ENCODE peak calls at places on chromosomes 1 and 21, in four cellular contexts. L, D, W and C are unnamed samples. For H3K4me1, the result is how much of the 10 kb centered on the place peaks cover.

GRCh38 chr1:152884966-152885624 is 7.0 kb downstream of the SMCP start:
- DNase-seq in L (no peak), D (no peak), W (no peak), C (no peak)

GRCh38 chr1:220241072-220241663 is 31.1 kb downstream of the RAB3GAP2 start:
- DNase-seq in L (no peak), D (no peak), W (no peak), C (no peak)

GRCh38 chr1:244436336-244437102 is 15.2 kb downstream of the ADSS2 start:
- DNase-seq in L (no peak), D (no peak), W (no peak), C (no peak)

GRCh38 chr1:204074274-204075115 is 1.6 kb downstream of the SOX13 start:
- DNase-seq in L (peak), D (peak), W (no peak), C (no peak)

GRCh38 chr1:16925635-16926490 is 4.1 kb downstream of the CROCC start:
- DNase-seq in L (peak), D (no peak), W (no peak), C (no peak)

GRCh38 chr1:38746966-38747600 is 112.5 kb downstream of the RRAGC start:
- DNase-seq in L (no peak), D (peak), W (no peak), C (no peak)

GRCh38 chr1:6287431-6287886 is 26.6 kb upstream of the GPR153 start:
- DNase-seq in L (peak), D (no peak), W (no peak), C (no peak)

GRCh38 chr1:159821171-159821867 is 5.4 kb upstream of the SLAMF8 start:
- DNase-seq in L (no peak), D (peak), W (no peak), C (no peak)

GRCh38 chr1:198669023-198669698 is 30.3 kb downstream of the PTPRC start:
- DNase-seq in L (no peak), D (no peak), W (peak), C (no peak)

GRCh38 chr1:166354411-166354810 is 187.6 kb upstream of the FAM78B start:
- DNase-seq in L (no peak), D (peak), W (no peak), C (no peak)

GRCh38 chr1:162218975-162219374 is 149.5 kb downstream of the NOS1AP start:
- DNase-seq in L (no peak), D (no peak), W (no peak), C (no peak)

GRCh38 chr1:69737527-69738176 is 169.9 kb downstream of the LRRC7 start:
- DNase-seq in L (no peak), D (peak), W (peak), C (peak)

GRCh38 chr1:100868364-100868995 is 26.2 kb downstream of the EXTL2 start:
- DNase-seq in L (no peak), D (peak), W (peak), C (no peak)

GRCh38 chr1:201419737-201420607 is 1.6 kb downstream of the TNNI1 start:
- DNase-seq in L (no peak), D (no peak), W (no peak), C (no peak)

GRCh38 chr1:201422026-201422425 is 496 bp upstream of the TNNI1 start:
- DNase-seq in L (no peak), D (no peak), W (no peak), C (no peak)

GRCh38 chr1:201421041-201421440 is 489 bp downstream of the TNNI1 start:
- DNase-seq in L (no peak), D (no peak), W (no peak), C (no peak)

GRCh38 chr1:201419241-201419640 is 2.3 kb downstream of the TNNI1 start:
- DNase-seq in L (no peak), D (no peak), W (no peak), C (no peak)

GRCh38 chr1:201420608-201421002 is 925 bp downstream of the TNNI1 start:
- DNase-seq in L (no peak), D (no peak), W (no peak), C (no peak)
- H3K4me1 ChIP-seq in L (under half), D (under half), W (under half), C (under half)

GRCh38 chr21:42107177-42107880 is 36.2 kb downstream of the UMODL1 start:
- DNase-seq in L (peak), D (peak), W (no peak), C (no peak)

GRCh38 chr21:42105476-42105875 is 34.4 kb downstream of the UMODL1 start:
- DNase-seq in L (peak), D (no peak), W (no peak), C (no peak)

GRCh38 chr21:42106425-42106824 is 35.3 kb downstream of the UMODL1 start:
- DNase-seq in L (peak), D (no peak), W (no peak), C (no peak)

GRCh38 chr21:42103843-42104242 is 32.7 kb downstream of the UMODL1 start:
- DNase-seq in L (peak), D (no peak), W (no peak), C (no peak)

GRCh38 chr21:42105916-42106315 is 34.8 kb downstream of the UMODL1 start:
- DNase-seq in L (peak), D (no peak), W (no peak), C (no peak)
- H3K4me3 ChIP-seq in L (no peak), D (no peak), W (no peak), C (no peak)

GRCh38 chr1:186491351-186491750 is 30.4 kb upstream of the PDC start:
- DNase-seq in L (no peak), D (no peak), W (no peak), C (no peak)
- H3K4me1 ChIP-seq in L (under half), D (under half), W (under half), C (under half)

GRCh38 chr1:84247425-84248220 is 53.9 kb upstream of the SAMD13 start:
- DNase-seq in L (no peak), D (no peak), W (peak), C (no peak)
- H3K4me3 ChIP-seq in L (no peak), D (no peak), W (peak), C (no peak)

DNA sequence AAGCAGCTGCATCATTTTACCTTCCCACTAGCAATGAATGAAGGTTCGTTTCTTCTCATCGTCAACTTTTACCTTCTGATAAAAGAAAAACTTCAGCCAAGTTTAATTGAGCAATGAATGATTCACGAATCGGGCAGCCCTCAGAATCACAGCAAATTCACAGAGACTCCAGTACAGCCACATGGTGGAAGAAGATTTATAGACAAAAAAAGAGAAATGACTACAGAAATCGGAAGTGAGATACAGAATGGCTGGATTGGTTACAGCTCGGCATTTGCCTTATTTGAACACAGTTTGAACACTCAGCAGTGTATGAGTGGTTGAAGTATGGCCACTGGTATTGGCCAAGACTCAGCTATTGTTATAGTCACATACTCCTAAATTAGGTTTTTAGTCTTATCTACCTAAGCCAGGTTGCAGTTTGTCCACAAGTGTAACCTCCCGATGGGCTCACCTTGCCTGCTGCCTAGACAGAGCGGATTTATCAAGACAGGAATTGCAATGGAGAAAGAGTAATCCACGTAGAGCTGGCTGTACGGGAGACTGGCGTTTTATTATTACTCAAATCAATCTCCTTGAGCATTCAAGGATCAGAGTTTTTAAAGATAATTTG is 15.3 kb downstream of the AK4 start:
- DNase-seq in L (no peak), D (no peak), W (no peak), C (no peak)
- H3K4me1 ChIP-seq in L (under half), D (under half), W (under half), C (under half)

GRCh38 chr21:36092676-36093075 is 22.9 kb downstream of the CBR1 start:
- DNase-seq in L (no peak), D (no peak), W (no peak), C (no peak)
- H3K4me3 ChIP-seq in L (no peak), D (no peak), W (no peak), C (no peak)